ENCODE peak calls at places on chromosomes 16 and 17, in ten cellular contexts. L is fibroblast of lung; U is astrocyte of the hippocampus; I is stimulated activated naive CD4-positive, alpha-beta T cell; B is neural progenitor cell; J is SW 1271; O is midbrain; D is NCI-H1436; V is CD4-positive, alpha-beta T cell; X is EH. Y is an unnamed sample.
A peak's percentile ranks its signal among the peaks of the same experiment; 100 is the strongest.

GRCh38 chr17:79977161-79977631 is 58.5 kb downstream of the TBC1D16 start:
- DNase-seq in U (no peak), L (no peak), O (no peak), V (no peak), B (no peak), D (no peak), J (no peak), X (no peak), I (no peak), Y (no peak)

GRCh38 chr16:12682441-12682840 is 121.2 kb downstream of the CPPED1 start:
- DNase-seq in V (no peak), O (no peak), I (no peak), L (no peak), D (no peak), U (no peak), X (no peak), J (no peak), B (no peak), Y (no peak)

GRCh38 chr16:68564367-68564985 is 25.4 kb downstream of the ZFP90 start:
- DNase-seq in L (peak; percentile 32), I (no peak), U (no peak), V (no peak), D (no peak), X (peak; percentile 18), J (no peak), O (no peak), B (peak; percentile 5), Y (peak; percentile 57)

GRCh38 chr16:57446530-57447141 is 549 bp downstream of the CIAPIN1 start:
- DNase-seq in L (peak; percentile 23), X (peak; percentile 35), U (peak; percentile 57), D (peak; percentile 34), J (no peak), O (no peak), V (no peak), B (no peak), I (no peak), Y (peak; percentile 40)

GRCh38 chr17:27879987-27880608 is 13.1 kb downstream of the LYRM9 start:
- DNase-seq in U (peak; percentile 81), I (peak; percentile 48), O (peak; percentile 79), L (peak; percentile 33), D (peak; percentile 82), V (peak; percentile 61), X (peak; percentile 71), B (peak; percentile 87), J (peak; percentile 19), Y (peak; percentile 72)

GRCh38 chr17:2580156-2580555 is 13.3 kb upstream of the PAFAH1B1 start:
- DNase-seq in O (peak; percentile 11), D (no peak), L (no peak), J (no peak), I (no peak), X (no peak), B (peak; percentile 54), V (no peak), U (no peak), Y (no peak)

GRCh38 chr16:26598061-26598460 is 468.7 kb upstream of the C16orf82 start:
- DNase-seq in V (peak; percentile 40), B (no peak), O (no peak), X (no peak), D (no peak), J (no peak), U (no peak), I (no peak), L (no peak), Y (peak; percentile 90)

GRCh38 chr17:62823111-62823895 is 15.2 kb upstream of the MARCHF10 start:
- DNase-seq in O (no peak), X (peak; percentile 50), I (no peak), J (no peak), B (no peak), V (no peak), L (peak; percentile 41), U (no peak), D (no peak), Y (no peak)

GRCh38 chr16:90020838-90021382 is 1.7 kb upstream of the DBNDD1 start:
- DNase-seq in J (no peak), V (no peak), X (peak; percentile 76), B (no peak), I (no peak), O (peak; percentile 49), U (peak; percentile 31), L (peak; percentile 69), D (no peak), Y (peak; percentile 71)

GRCh38 chr17:5226940-5227878 is 7.5 kb downstream of the SCIMP start:
- DNase-seq in J (no peak), U (no peak), X (no peak), I (no peak), B (no peak), V (peak; percentile 17), L (no peak), O (no peak), D (no peak), Y (peak; percentile 7)

GRCh38 chr17:76943781-76944213 is 75.6 kb downstream of the MGAT5B start:
- DNase-seq in I (no peak), O (no peak), D (peak; percentile 85), B (no peak), L (no peak), V (no peak), J (no peak), X (no peak), U (no peak), Y (peak; percentile 52)

GRCh38 chr17:33811984-33812383 is 443.1 kb upstream of the CCL2 start:
- DNase-seq in X (no peak), J (no peak), O (no peak), D (no peak), I (no peak), V (no peak), B (no peak), L (no peak), U (no peak), Y (no peak)

GRCh38 chr17:66676421-66676820 is 158.5 kb upstream of the CACNG5 start:
- DNase-seq in U (peak; percentile 29), J (no peak), D (no peak), O (no peak), L (peak; percentile 25), B (no peak), X (no peak), V (no peak), I (no peak), Y (no peak)

GRCh38 chr17:80289631-80290030 is 29.0 kb downstream of the RNF213 start:
- DNase-seq in U (no peak), D (no peak), O (no peak), V (no peak), J (no peak), I (no peak), L (no peak), B (no peak), X (no peak), Y (no peak)

GRCh38 chr17:74815671-74816370 is 39.7 kb upstream of the NAT9 start:
- DNase-seq in O (no peak), U (no peak), L (no peak), V (no peak), B (peak; percentile 80), X (no peak), I (no peak), D (no peak), J (no peak), Y (peak; percentile 78)

GRCh38 chr17:43655702-43656275 is 5.9 kb downstream of the MEOX1 start:
- DNase-seq in V (no peak), D (no peak), I (no peak), U (no peak), X (no peak), B (no peak), O (no peak), L (no peak), J (no peak), Y (no peak)

GRCh38 chr17:19531780-19532501 is 1.7 kb upstream of the SLC47A1 start:
- DNase-seq in D (no peak), B (no peak), U (no peak), L (no peak), V (no peak), J (no peak), I (no peak), X (no peak), O (no peak), Y (no peak)

GRCh38 chr16:75477680-75478473 is 13.4 kb upstream of the TMEM170A start:
- DNase-seq in O (no peak), B (no peak), D (no peak), L (no peak), U (no peak), J (no peak), X (no peak), I (no peak), V (no peak), Y (no peak)

GRCh38 chr17:33234930-33235685 is 58.0 kb downstream of the ASIC2 start:
- DNase-seq in J (no peak), X (peak; percentile 91), U (peak; percentile 93), O (peak; percentile 6), I (no peak), V (no peak), L (peak; percentile 97), B (no peak), D (no peak), Y (no peak)

GRCh38 chr16:85564277-85565051 is 48.7 kb upstream of the GSE1 start:
- DNase-seq in U (no peak), X (no peak), J (no peak), L (no peak), I (no peak), D (no peak), O (no peak), V (no peak), B (no peak), Y (no peak)

GRCh38 chr16:70162041-70162451 is 11.5 kb upstream of the CLEC18C start:
- DNase-seq in L (peak; percentile 77), X (peak; percentile 81), J (no peak), I (no peak), B (no peak), U (peak; percentile 61), O (no peak), D (no peak), V (no peak), Y (peak; percentile 15)

GRCh38 chr16:69494993-69495392 is 70.6 kb downstream of the CYB5B start:
- DNase-seq in L (no peak), X (no peak), O (no peak), B (peak; percentile 57), D (no peak), J (no peak), I (no peak), U (no peak), V (no peak), Y (peak; percentile 69)

GRCh38 chr16:3187798-3188674 is at the start of gene OR1F1:
- DNase-seq in B (peak; percentile 65), L (peak; percentile 77), O (no peak), D (peak; percentile 39), X (peak; percentile 63), I (peak; percentile 28), J (no peak), U (peak; percentile 68), V (peak; percentile 33), Y (peak; percentile 88)

GRCh38 chr17:20091161-20092029 is 82.2 kb downstream of the SPECC1 start:
- DNase-seq in U (no peak), B (no peak), V (no peak), D (no peak), L (peak; percentile 76), X (no peak), I (no peak), J (no peak), O (no peak), Y (no peak)

GRCh38 chr17:31390748-31391495 is 553 bp upstream of the RAB11FIP4 start:
- DNase-seq in V (no peak), O (no peak), L (peak; percentile 2), B (peak; percentile 37), J (no peak), D (peak; percentile 8), I (no peak), X (no peak), U (no peak), Y (peak; percentile 32)

GRCh38 chr17:57995076-57995956 is 7.3 kb upstream of the VEZF1 start:
- DNase-seq in B (peak; percentile 82), X (peak; percentile 86), I (peak; percentile 37), L (peak; percentile 69), D (peak; percentile 84), V (peak; percentile 50), U (peak; percentile 89), O (peak; percentile 72), J (peak; percentile 41), Y (peak; percentile 91)